ENCODE peak calls at places on chromosomes 2 and 18, in six cellular contexts. W, L, S, C, E and M are unnamed samples.

GRCh38 chr2:180416553-180417113 is 409.5 kb upstream of the CWC22 start:
- DNase-seq in W (no peak), L (no peak), S (no peak), C (no peak), E (no peak), M (no peak)

GRCh38 chr2:142299021-142299420 is 168.2 kb upstream of the LRP1B start:
- DNase-seq in W (no peak), L (no peak), S (no peak), C (no peak), E (no peak), M (no peak)

GRCh38 chr2:46942143-46942526 is 26.5 kb upstream of the MCFD2 start:
- DNase-seq in W (no peak), L (no peak), S (no peak), C (peak; percentile 75), E (no peak), M (peak; percentile 76)

GRCh38 chr2:102488063-102488462 is 15.0 kb downstream of the SLC9A4 start:
- DNase-seq in W (no peak), L (no peak), S (peak; percentile 43), C (peak; percentile 62), E (peak; percentile 67), M (no peak)

GRCh38 chr2:115739574-115739973 is 1297.1 kb downstream of the DPP10 start:
- DNase-seq in W (peak; percentile 7), L (no peak), S (no peak), C (no peak), E (no peak), M (no peak)

GRCh38 chr2:70322518-70322917 is 20.7 kb upstream of the FAM136A start:
- DNase-seq in W (no peak), L (no peak), S (no peak), C (no peak), E (no peak), M (no peak)

GRCh38 chr2:38835015-38835601 is 40.6 kb downstream of the DHX57 start:
- DNase-seq in W (peak; percentile 21), L (no peak), S (peak; percentile 31), C (no peak), E (no peak), M (no peak)

GRCh38 chr2:236773206-236773605 is 203.6 kb downstream of the ACKR3 start:
- DNase-seq in W (no peak), L (no peak), S (no peak), C (no peak), E (no peak), M (no peak)

GRCh38 chr2:112229365-112229764 is 25.5 kb downstream of the ZC3H8 start:
- DNase-seq in W (no peak), L (no peak), S (peak; percentile 56), C (no peak), E (no peak), M (no peak)

GRCh38 chr2:10552871-10553245 is 104.7 kb upstream of the ODC1 start:
- DNase-seq in W (no peak), L (no peak), S (no peak), C (no peak), E (no peak), M (no peak)

GRCh38 chr2:230942371-230942770 is 17.3 kb upstream of the GPR55 start:
- DNase-seq in W (no peak), L (no peak), S (no peak), C (no peak), E (no peak), M (no peak)

GRCh38 chr2:233040174-233040530 is 7.7 kb downstream of the NEU2 start:
- DNase-seq in W (no peak), L (no peak), S (no peak), C (no peak), E (no peak), M (no peak)

GRCh38 chr2:151632993-151633592 is 101.2 kb downstream of the NEB start:
- DNase-seq in W (no peak), L (no peak), S (peak; percentile 45), C (no peak), E (no peak), M (no peak)

GRCh38 chr18:11799066-11799465 is 52.1 kb upstream of the CHMP1B start:
- DNase-seq in W (no peak), L (no peak), S (no peak), C (no peak), E (no peak), M (no peak)

GRCh38 chr2:183404392-183404791 is 280.1 kb downstream of the NUP35 start:
- DNase-seq in W (no peak), L (no peak), S (no peak), C (no peak), E (no peak), M (peak; percentile 28)

GRCh38 chr2:54500404-54501147 is 44.4 kb downstream of the SPTBN1 start:
- DNase-seq in W (no peak), L (no peak), S (no peak), C (no peak), E (no peak), M (no peak)

GRCh38 chr2:54499666-54500065 is 43.5 kb downstream of the SPTBN1 start:
- DNase-seq in W (no peak), L (no peak), S (peak; percentile 73), C (no peak), E (no peak), M (no peak)

GRCh38 chr2:54496920-54497319 is 40.8 kb downstream of the SPTBN1 start:
- DNase-seq in W (no peak), L (no peak), S (no peak), C (no peak), E (no peak), M (no peak)

GRCh38 chr2:54494087-54494486 is 38.0 kb downstream of the SPTBN1 start:
- DNase-seq in W (no peak), L (no peak), S (no peak), C (no peak), E (no peak), M (no peak)

DNA sequence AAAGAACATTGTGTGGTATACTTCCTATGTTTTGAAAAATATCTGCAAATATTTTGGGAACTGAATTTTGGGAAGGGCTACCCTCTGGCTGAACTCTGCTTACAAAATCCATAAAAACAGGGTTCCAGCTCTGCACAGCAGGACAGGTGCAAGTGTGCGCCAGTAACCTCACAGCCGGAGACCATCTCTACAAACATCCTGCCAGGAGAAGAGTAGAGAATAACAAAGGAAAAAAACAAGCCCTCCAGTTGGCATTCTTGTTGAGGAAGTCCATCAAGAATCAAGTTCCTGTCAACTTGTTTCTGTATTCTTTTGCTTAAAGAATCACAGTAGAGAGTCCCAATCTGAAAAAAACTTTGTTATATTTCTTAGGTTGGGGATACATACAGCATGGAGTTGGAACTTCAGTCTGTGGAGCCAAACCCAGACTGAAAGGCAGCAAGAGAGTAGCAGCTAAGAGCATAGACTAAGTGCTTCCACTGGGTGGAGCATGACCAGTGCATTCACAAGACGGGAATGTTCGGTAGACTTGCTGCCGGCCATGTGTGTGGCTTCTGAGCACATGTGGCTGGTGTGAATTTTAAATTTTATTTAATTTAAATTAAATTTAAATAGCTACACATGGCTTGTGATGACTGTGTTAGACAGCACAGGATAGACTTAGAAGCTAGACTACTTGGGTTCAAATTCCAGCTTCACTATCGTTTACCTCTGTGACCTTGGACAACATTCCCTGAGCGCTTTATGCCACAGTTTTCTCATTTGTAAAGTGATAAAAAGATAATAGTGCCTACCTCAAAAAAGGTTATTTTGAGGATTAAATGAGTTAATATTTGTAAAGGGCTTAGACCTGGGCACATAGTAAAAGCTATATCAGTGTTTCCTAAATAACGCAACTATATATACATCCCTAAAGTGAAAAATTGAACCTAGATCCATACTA is 41.9 kb downstream of the SPTBN1 start:
- DNase-seq in W (peak; percentile 47), L (no peak), S (peak; percentile 50), C (no peak), E (no peak), M (no peak)
- TF ChIP-seq CTCF in W (no peak), L (no peak), S (peak; percentile 34), C (no peak), E (peak; percentile 30), M (peak; percentile 38)

DNA sequence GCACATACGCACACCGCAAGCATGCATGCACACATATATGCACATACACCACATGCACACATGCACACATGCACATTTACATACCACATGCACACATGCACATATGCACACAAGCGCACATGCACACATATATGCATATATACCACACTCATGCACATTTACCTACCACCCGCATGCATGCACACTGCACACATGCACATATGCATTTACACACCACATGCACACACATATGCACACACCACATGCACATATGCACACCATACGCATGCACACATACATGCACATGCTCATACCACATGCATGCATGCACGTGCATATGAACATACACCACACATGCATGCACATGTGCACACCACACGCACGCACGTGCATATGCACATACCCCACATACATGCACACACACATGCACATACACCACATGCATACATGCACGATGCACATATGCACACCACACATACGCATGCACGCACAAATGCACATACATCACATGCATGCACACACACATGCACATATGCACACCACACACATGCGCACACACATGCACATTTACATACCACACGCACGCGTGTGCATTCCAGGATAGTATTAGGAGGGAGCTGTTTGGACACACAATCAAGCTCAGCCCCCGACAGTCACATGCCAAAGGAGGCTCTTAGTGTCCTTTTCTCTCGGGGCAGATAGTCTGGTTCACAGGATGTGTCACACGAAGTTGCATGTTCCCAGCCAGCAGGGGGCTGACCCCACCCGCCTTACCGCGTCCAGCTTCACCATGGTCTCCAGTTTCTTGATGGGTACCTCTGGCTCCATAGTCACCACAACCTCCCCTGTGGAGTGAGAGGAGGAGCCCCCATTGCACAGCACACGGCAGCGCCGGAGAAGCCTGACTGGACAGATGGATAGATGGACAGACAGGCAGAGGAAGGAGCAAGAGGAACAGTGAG is 5.9 kb downstream of the OTOF start:
- DNase-seq in W (no peak), L (no peak), S (no peak), C (no peak), E (no peak), M (no peak)
- TF ChIP-seq CTCF in W (peak; percentile 36), L (peak; percentile 17), S (peak; percentile 1), C (no peak), E (no peak), M (no peak)

DNA sequence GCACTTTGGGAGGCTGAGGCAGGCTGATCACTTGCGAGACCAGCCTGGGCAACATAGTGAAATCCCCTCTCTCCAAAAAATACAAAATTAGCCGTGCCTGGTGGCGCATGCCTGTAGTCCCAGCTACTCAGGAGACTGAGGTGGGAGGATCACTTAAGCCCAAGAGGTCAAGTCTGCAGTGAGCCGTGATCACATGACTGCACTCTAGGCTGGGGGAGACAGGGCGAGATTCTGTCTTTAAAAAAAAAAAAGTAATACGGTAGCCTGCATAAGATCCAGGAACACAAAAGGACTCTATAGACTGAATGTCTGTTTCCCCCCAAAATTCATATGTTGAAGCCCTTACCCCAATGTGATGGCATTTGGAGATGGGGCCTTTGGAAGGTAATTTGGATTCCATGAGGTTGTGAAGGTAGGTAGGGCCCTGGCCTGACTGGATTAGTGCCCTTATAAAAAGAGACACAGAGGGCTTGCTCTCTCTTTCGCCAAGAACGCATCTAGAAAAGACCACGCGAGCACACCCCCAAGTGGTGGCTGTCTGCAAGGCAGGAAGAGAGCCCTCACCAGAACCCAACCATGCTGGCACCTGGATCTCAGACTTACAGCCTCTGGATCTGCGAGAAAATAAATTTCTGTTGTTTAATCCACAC is 17.0 kb downstream of the MBOAT2 start:
- DNase-seq in W (peak; percentile 54), L (no peak), S (no peak), C (no peak), E (no peak), M (no peak)
- TF ChIP-seq CTCF in W (peak; percentile 63), L (no peak), S (peak; percentile 24), C (no peak), E (no peak), M (peak; percentile 20)

GRCh38 chr2:79627237-79627636 is 114.4 kb downstream of the CTNNA2 start:
- DNase-seq in W (no peak), L (no peak), S (no peak), C (no peak), E (no peak), M (no peak)

GRCh38 chr2:79630972-79631551 is 118.2 kb downstream of the CTNNA2 start:
- DNase-seq in W (no peak), L (no peak), S (no peak), C (no peak), E (no peak), M (no peak)

GRCh38 chr2:79630060-79630459 is 117.2 kb downstream of the CTNNA2 start:
- DNase-seq in W (no peak), L (no peak), S (no peak), C (no peak), E (no peak), M (no peak)
- TF ChIP-seq CTCF in W (no peak), L (no peak), S (no peak), C (no peak), E (no peak), M (no peak)